ENCODE peak calls at places on chromosomes 4 and X, in nine cellular contexts. P is frontal cortex, K is GM13976, I is GM04504, V is NCI-H1417, D is SW480, H is iPS DF 6.9, Q is mucosa of gallbladder, C is GM12865. X is an unnamed sample.
A peak's percentile ranks its signal among the peaks of the same experiment; 100 is the strongest.

GRCh38 chrX:16785247-16786138 is 773 bp upstream of the TXLNG start:
- DNase-seq in P (no peak), K (no peak), I (no peak), V (peak; percentile 73), D (peak; percentile 33), H (no peak), Q (no peak), C (no peak), X (peak; percentile 39)

GRCh38 chrX:23770142-23770541 is 12.8 kb upstream of the SAT1 start:
- DNase-seq in P (no peak), K (no peak), I (no peak), V (no peak), D (no peak), H (no peak), Q (no peak), C (no peak), X (no peak)

GRCh38 chrX:75673468-75673867 is 111.6 kb downstream of the MAGEE2 start:
- DNase-seq in P (no peak), K (no peak), I (no peak), V (no peak), D (no peak), H (no peak), Q (no peak), C (no peak), X (no peak)

GRCh38 chrX:91434351-91435168 is at the start of gene PABPC5:
- DNase-seq in P (peak; percentile 25), K (no peak), I (peak; percentile 54), V (no peak), D (no peak), H (peak; percentile 47), Q (peak; percentile 54), C (no peak), X (peak; percentile 47)

GRCh38 chr4:98778206-98778605 is 119.8 kb upstream of the TSPAN5 start:
- DNase-seq in P (no peak), K (no peak), I (peak; percentile 17), V (no peak), D (peak; percentile 51), H (no peak), Q (no peak), C (no peak), X (no peak)

GRCh38 chrX:99184153-99184552 is 1225.9 kb downstream of the PCDH19 start:
- DNase-seq in P (no peak), K (no peak), I (no peak), V (no peak), D (no peak), H (no peak), Q (no peak), C (no peak), X (no peak)

GRCh38 chr4:54330896-54331295 is 101.8 kb downstream of the PDGFRA start:
- DNase-seq in P (no peak), K (no peak), I (no peak), V (no peak), D (no peak), H (no peak), Q (no peak), C (no peak), X (no peak)

GRCh38 chr4:111492501-111492900 is 652.8 kb upstream of the FAM241A start:
- DNase-seq in P (no peak), K (no peak), I (no peak), V (no peak), D (no peak), H (no peak), Q (no peak), C (no peak), X (no peak)

GRCh38 chrX:101415180-101416130 is 7.4 kb downstream of the HNRNPH2 start:
- DNase-seq in P (peak; percentile 34), K (peak; percentile 65), I (peak; percentile 51), V (peak; percentile 54), D (peak; percentile 55), H (no peak), Q (peak; percentile 34), C (peak; percentile 79), X (peak; percentile 67)

GRCh38 chr4:156884183-156884582 is 87.4 kb downstream of the PDGFC start:
- DNase-seq in P (no peak), K (no peak), I (no peak), V (no peak), D (no peak), H (no peak), Q (no peak), C (no peak), X (no peak)

GRCh38 chrX:154443479-154443910 is 446 bp upstream of the FAM50A start:
- DNase-seq in P (no peak), K (no peak), I (no peak), V (peak; percentile 37), D (no peak), H (no peak), Q (no peak), C (no peak), X (peak; percentile 28)

GRCh38 chr4:41197495-41197894 is 16.8 kb downstream of the APBB2 start:
- DNase-seq in P (no peak), K (no peak), I (no peak), V (no peak), D (no peak), H (no peak), Q (no peak), C (no peak), X (no peak)

GRCh38 chr4:75841641-75842520 is 60.4 kb downstream of the PPEF2 start:
- DNase-seq in P (no peak), K (no peak), I (no peak), V (no peak), D (no peak), H (no peak), Q (no peak), C (no peak), X (no peak)

GRCh38 chr4:101835121-101835904 is 44.8 kb downstream of the BANK1 start:
- DNase-seq in P (peak; percentile 4), K (no peak), I (peak; percentile 21), V (peak; percentile 18), D (no peak), H (no peak), Q (no peak), C (no peak), X (peak; percentile 84)

GRCh38 chr4:110085131-110085530 is 113.3 kb downstream of the ELOVL6 start:
- DNase-seq in P (no peak), K (no peak), I (no peak), V (peak; percentile 2), D (no peak), H (no peak), Q (peak; percentile 92), C (peak; percentile 9), X (peak; percentile 45)

GRCh38 chrX:136650811-136651210 is 2.9 kb downstream of the CD40LG start:
- DNase-seq in P (no peak), K (no peak), I (no peak), V (no peak), D (no peak), H (no peak), Q (no peak), C (no peak), X (no peak)

GRCh38 chr4:36183665-36184393 is 60.5 kb downstream of the ARAP2 start:
- DNase-seq in P (no peak), K (no peak), I (no peak), V (no peak), D (no peak), H (no peak), Q (no peak), C (no peak), X (no peak)